ENCODE peak calls at places on chromosome 20, in five cellular contexts. M is HT-29, D is activated T-cell treated with anti-CD3 and anti-CD28 coated beads for 1 hour, A is astrocyte of the hippocampus, Q is SHP77. G is an unnamed sample.

GRCh38 chr20:47220161-47220582 is 136.3 kb downstream of the ZMYND8 start:
- DNase-seq in M (peak), D (peak), A (peak), Q (no peak), G (peak)

GRCh38 chr20:53929974-53930650 is 140.3 kb downstream of the BCAS1 start:
- DNase-seq in M (no peak), D (no peak), A (no peak), Q (no peak), G (no peak)

GRCh38 chr20:6114696-6115095 is 8.1 kb downstream of the FERMT1 start:
- DNase-seq in M (no peak), D (no peak), A (no peak), Q (no peak), G (no peak)

GRCh38 chr20:62226707-62227590 is 6.9 kb upstream of the HRH3 start:
- DNase-seq in M (no peak), D (no peak), A (no peak), Q (no peak), G (no peak)

GRCh38 chr20:44491635-44492395 is 16.1 kb downstream of the TTPAL start:
- DNase-seq in M (no peak), D (no peak), A (peak), Q (no peak), G (no peak)

GRCh38 chr20:57856658-57857057 is 146.8 kb upstream of the PMEPA1 start:
- DNase-seq in M (no peak), D (no peak), A (no peak), Q (no peak), G (no peak)

GRCh38 chr20:20363449-20364015 is 4.4 kb upstream of the INSM1 start:
- DNase-seq in M (no peak), D (no peak), A (no peak), Q (peak), G (peak)

GRCh38 chr20:17612287-17612974 is 42.6 kb downstream of the DSTN start:
- DNase-seq in M (peak), D (no peak), A (peak), Q (no peak), G (no peak)

GRCh38 chr20:19114410-19114809 is 98.0 kb upstream of the SLC24A3 start:
- DNase-seq in M (no peak), D (no peak), A (no peak), Q (no peak), G (peak)

GRCh38 chr20:38355161-38356012 is 9.1 kb downstream of the LBP start:
- DNase-seq in M (no peak), D (no peak), A (no peak), Q (no peak), G (no peak)

GRCh38 chr20:42350521-42350920 is 732.3 kb upstream of the CHD6 start:
- DNase-seq in M (no peak), D (no peak), A (no peak), Q (no peak), G (no peak)

GRCh38 chr20:54525906-54526596 is 50.7 kb downstream of the DOK5 start:
- DNase-seq in M (no peak), D (no peak), A (peak), Q (no peak), G (no peak)

GRCh38 chr20:34515484-34516037 is 661 bp upstream of the DYNLRB1 start:
- DNase-seq in M (peak), D (peak), A (peak), Q (peak), G (peak)

GRCh38 chr20:46568570-46569129 is 18.2 kb upstream of the OCSTAMP start:
- DNase-seq in M (peak), D (no peak), A (peak), Q (peak), G (peak)

GRCh38 chr20:49871391-49871948 is 43.9 kb downstream of the SPATA2 start:
- DNase-seq in M (no peak), D (no peak), A (no peak), Q (no peak), G (no peak)

GRCh38 chr20:32893878-32894483 is 35.3 kb downstream of the EFCAB8 start:
- DNase-seq in M (peak), D (no peak), A (peak), Q (no peak), G (no peak)

GRCh38 chr20:13068336-13068735 is 59.6 kb downstream of the SPTLC3 start:
- DNase-seq in M (peak), D (no peak), A (no peak), Q (no peak), G (no peak)

GRCh38 chr20:5996765-5997164 is 46.3 kb downstream of the MCM8 start:
- DNase-seq in M (peak), D (peak), A (no peak), Q (no peak), G (no peak)

GRCh38 chr20:59837623-59838394 is 95.6 kb downstream of the SYCP2 start:
- DNase-seq in M (no peak), D (no peak), A (no peak), Q (no peak), G (no peak)

GRCh38 chr20:9458075-9458818 is 56.1 kb upstream of the LAMP5 start:
- DNase-seq in M (peak), D (no peak), A (no peak), Q (no peak), G (no peak)

GRCh38 chr20:25254571-25254970 is 6.7 kb downstream of the PYGB start:
- DNase-seq in M (no peak), D (no peak), A (no peak), Q (no peak), G (no peak)

GRCh38 chr20:37839432-37839827 is 63.5 kb upstream of the VSTM2L start:
- DNase-seq in M (no peak), D (no peak), A (no peak), Q (no peak), G (no peak)

GRCh38 chr20:50356522-50356880 is 153.7 kb upstream of the PTPN1 start:
- DNase-seq in M (no peak), D (no peak), A (no peak), Q (no peak), G (no peak)